ENCODE peak calls at places on chromosomes 4 and X, in five cellular contexts. U is colonic mucosa, C is IMR-90, L is SK-N-SH, X is H9. S is an unnamed sample.
A peak's percentile ranks its signal among the peaks of the same experiment; 100 is the strongest.

GRCh38 chrX:115679460-115679859 is 118.5 kb downstream of the PLS3 start:
- DNase-seq in U (no peak), C (peak; percentile 39), L (peak; percentile 61), X (no peak), S (no peak)

GRCh38 chrX:40146471-40147398 is 49.0 kb upstream of the BCOR start:
- DNase-seq in U (peak; percentile 22), C (peak; percentile 46), L (peak; percentile 65), X (peak; percentile 74), S (no peak)

GRCh38 chr4:81397635-81398034 is 74.1 kb downstream of the RASGEF1B start:
- DNase-seq in U (no peak), C (no peak), L (no peak), X (no peak), S (no peak)

GRCh38 chr4:181432347-181432746 is 810.9 kb upstream of the TENM3 start:
- DNase-seq in U (no peak), C (no peak), L (no peak), X (peak; percentile 58), S (no peak)

GRCh38 chr4:102139132-102139573 is 206.1 kb downstream of the SLC39A8 start:
- DNase-seq in U (no peak), C (no peak), L (no peak), X (no peak), S (no peak)

GRCh38 chrX:23493941-23494374 is 159.3 kb downstream of the PTCHD1 start:
- DNase-seq in U (peak; percentile 27), C (no peak), L (no peak), X (no peak), S (no peak)

GRCh38 chr4:73704314-73705055 is 35.9 kb upstream of the CXCL8 start:
- DNase-seq in U (peak; percentile 46), C (peak; percentile 100), L (no peak), X (no peak), S (no peak)

GRCh38 chr4:143291334-143291733 is 45.3 kb upstream of the GAB1 start:
- DNase-seq in U (no peak), C (no peak), L (no peak), X (no peak), S (no peak)

GRCh38 chr4:86934147-86934771 is 552 bp upstream of the AFF1 start:
- DNase-seq in U (peak; percentile 40), C (no peak), L (peak; percentile 25), X (no peak), S (no peak)

GRCh38 chrX:47619486-47620302 is at the start of gene SYN1:
- DNase-seq in U (peak; percentile 58), C (peak; percentile 74), L (peak; percentile 94), X (peak; percentile 79), S (peak; percentile 95)

GRCh38 chr4:3202836-3203820 is 45.8 kb upstream of the MSANTD1 start:
- DNase-seq in U (no peak), C (no peak), L (no peak), X (no peak), S (no peak)

GRCh38 chr4:188110741-188111458 is 1.5 kb upstream of the TRIML2 start:
- DNase-seq in U (no peak), C (peak; percentile 25), L (no peak), X (no peak), S (no peak)

GRCh38 chr4:6198278-6198677 is 2.1 kb downstream of the JAKMIP1 start:
- DNase-seq in U (no peak), C (no peak), L (no peak), X (no peak), S (peak; percentile 40)

GRCh38 chr4:121428721-121429120 is 47.9 kb upstream of the QRFPR start:
- DNase-seq in U (no peak), C (peak; percentile 22), L (no peak), X (no peak), S (no peak)

GRCh38 chr4:7210818-7211217 is 18.5 kb downstream of the SORCS2 start:
- DNase-seq in U (no peak), C (peak; percentile 87), L (no peak), X (no peak), S (no peak)

GRCh38 chr4:168524006-168524405 is 27.2 kb downstream of the PALLD start:
- DNase-seq in U (no peak), C (peak; percentile 88), L (no peak), X (no peak), S (no peak)

GRCh38 chrX:122134291-122134690 is 1049.8 kb upstream of the GRIA3 start:
- DNase-seq in U (no peak), C (no peak), L (no peak), X (no peak), S (no peak)

GRCh38 chr4:4225915-4226605 is 669 bp downstream of the OTOP1 start:
- DNase-seq in U (no peak), C (peak; percentile 2), L (peak; percentile 49), X (peak; percentile 38), S (peak; percentile 67)

GRCh38 chr4:5036239-5036638 is 15.0 kb upstream of the STK32B start:
- DNase-seq in U (no peak), C (peak; percentile 70), L (no peak), X (no peak), S (no peak)

GRCh38 chr4:995311-996026 is 2.3 kb upstream of the SLC26A1 start:
- DNase-seq in U (no peak), C (no peak), L (peak; percentile 41), X (no peak), S (peak; percentile 66)
- TF ChIP-seq CTCF in U (no peak), C (peak; percentile 3), L (no peak), X (peak; percentile 26), S (no peak)

DNA sequence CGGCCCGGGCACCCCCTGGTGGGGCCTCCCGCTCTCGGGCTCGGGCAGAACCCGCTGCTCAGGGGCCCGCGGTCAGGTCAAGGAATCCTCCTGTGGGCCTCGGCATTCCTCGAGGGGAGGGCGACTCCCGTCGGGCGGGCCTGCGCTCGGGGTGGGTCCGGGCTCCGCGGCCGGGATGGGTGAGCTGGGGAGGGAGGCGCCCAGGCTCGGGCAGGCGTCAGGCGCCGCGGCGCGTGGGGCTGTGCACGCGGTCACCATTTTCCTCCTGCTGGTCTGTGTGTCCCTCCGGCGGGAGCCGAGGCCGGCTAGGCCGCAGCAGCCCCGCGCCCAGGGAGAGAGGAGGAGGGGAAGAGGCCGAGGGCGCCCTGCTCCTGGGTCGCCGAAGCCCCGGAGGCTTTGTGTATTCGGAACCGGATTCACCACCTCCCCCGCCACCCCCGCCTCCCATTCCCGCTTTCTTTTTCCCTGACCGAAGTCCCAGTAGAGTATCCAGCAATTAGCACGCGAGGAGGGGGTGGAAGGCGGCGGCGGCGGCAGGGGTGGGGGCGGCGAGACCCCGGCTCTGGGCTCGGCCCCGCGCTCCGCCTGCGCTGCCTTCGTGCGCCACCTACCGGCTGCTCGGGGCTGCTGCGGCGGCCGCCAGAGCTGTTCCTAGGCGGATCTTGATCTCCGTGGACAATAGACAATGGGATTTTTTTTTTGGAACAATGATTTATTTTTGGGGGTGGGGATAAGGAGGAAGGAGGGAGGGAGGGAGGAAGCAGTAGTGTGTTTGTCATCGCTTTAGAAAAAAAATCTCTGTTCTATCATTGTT is 99.0 kb upstream of the MAML3 start:
- DNase-seq in U (peak; percentile 81), C (peak; percentile 56), L (peak; percentile 94), X (peak; percentile 81), S (peak; percentile 91)
- H3K9ac ChIP-seq in U (peak overlapping the region; percentile 83), C (peak overlapping the region; percentile 59), L (peak overlapping the region; percentile 71), X (no peak overlapping the region), S (peak overlapping the region; percentile 23)

GRCh38 chr4:105895324-105895608 is at the start of gene NPNT:
- DNase-seq in U (no peak), C (no peak), L (peak; percentile 60), X (peak; percentile 44), S (peak; percentile 80)
- H3K27ac ChIP-seq in U (peak within 1 kb of the TSS; percentile 73), C (no peak within 1 kb of the TSS), L (no peak within 1 kb of the TSS), X (no peak within 1 kb of the TSS), S (peak within 1 kb of the TSS; percentile 73)

GRCh38 chr4:26024079-26024478 is 110.1 kb downstream of the SMIM20 start:
- DNase-seq in U (no peak), C (no peak), L (no peak), X (no peak), S (no peak)
- TF ChIP-seq CTCF in U (no peak), C (no peak), L (no peak), X (no peak), S (no peak)

GRCh38 chr4:153259679-153260078 is 55.4 kb downstream of the TRIM2 start:
- DNase-seq in U (no peak), C (no peak), L (no peak), X (no peak), S (no peak)
- H3K9ac ChIP-seq in U (no peak overlapping the region), C (no peak overlapping the region), L (peak overlapping the region; percentile 27), X (no peak overlapping the region), S (no peak overlapping the region)

GRCh38 chrX:53086464-53086863 is 4.3 kb downstream of the TSPYL2 start:
- DNase-seq in U (no peak), C (no peak), L (no peak), X (no peak), S (peak; percentile 76)
- H3K27ac ChIP-seq in U (no peak overlapping the region), C (no peak overlapping the region), L (no peak overlapping the region), X (no peak overlapping the region), S (no peak overlapping the region)